ENCODE peak calls at places on chromosomes 2 and 18, in six cellular contexts. One of them, this sample, is unnamed.
A peak's percentile ranks its signal among the peaks of the same experiment; 100 is the strongest.

GRCh38 chr18:13427354-13427753 is 208.8 kb downstream of the LDLRAD4 start:
- DNase-seq in HepG2: no peak
- DNase-seq in K562: no peak
- DNase-seq in H1: no peak
- DNase-seq in GM12878: no peak
- DNase-seq in SK-N-SH: no peak
- DNase-seq in this sample: no peak

GRCh38 chr18:55420665-55420964 is 167.4 kb downstream of the TCF4 start:
- DNase-seq in K562: no peak
- DNase-seq in H1: no peak
- DNase-seq in GM12878: no peak
- DNase-seq in HepG2: no peak
- DNase-seq in SK-N-SH: no peak
- DNase-seq in this sample: no peak

GRCh38 chr2:133434962-133435668 is 133.1 kb downstream of the NCKAP5 start:
- DNase-seq in GM12878: no peak
- DNase-seq in SK-N-SH: no peak
- DNase-seq in K562: no peak
- DNase-seq in H1: no peak
- DNase-seq in HepG2: no peak
- DNase-seq in this sample: peak; percentile 91

GRCh38 chr18:73895701-73896100 is 251.9 kb downstream of the FBXO15 start:
- DNase-seq in H1: no peak
- DNase-seq in SK-N-SH: no peak
- DNase-seq in HepG2: peak; percentile 2
- DNase-seq in K562: no peak
- DNase-seq in GM12878: no peak
- DNase-seq in this sample: no peak

GRCh38 chr2:213080969-213081617 is 70.3 kb downstream of the IKZF2 start:
- DNase-seq in HepG2: no peak
- DNase-seq in GM12878: no peak
- DNase-seq in K562: no peak
- DNase-seq in H1: no peak
- DNase-seq in SK-N-SH: no peak
- DNase-seq in this sample: no peak

GRCh38 chr2:217291259-217291658 is 431.4 kb upstream of the TNP1 start:
- DNase-seq in K562: no peak
- DNase-seq in HepG2: no peak
- DNase-seq in H1: no peak
- DNase-seq in SK-N-SH: no peak
- DNase-seq in GM12878: no peak
- DNase-seq in this sample: no peak

GRCh38 chr2:42103829-42104228 is 56.0 kb downstream of the PKDCC start:
- DNase-seq in SK-N-SH: no peak
- DNase-seq in K562: no peak
- DNase-seq in H1: no peak
- DNase-seq in HepG2: no peak
- DNase-seq in GM12878: no peak
- DNase-seq in this sample: no peak

GRCh38 chr2:236551843-236552542 is 17.6 kb upstream of the ACKR3 start:
- DNase-seq in K562: no peak
- DNase-seq in HepG2: no peak
- DNase-seq in SK-N-SH: no peak
- DNase-seq in GM12878: peak; percentile 70
- DNase-seq in H1: no peak
- DNase-seq in this sample: no peak

GRCh38 chr18:8730080-8730827 is 24.9 kb downstream of the MTCL1 start:
- DNase-seq in K562: peak; percentile 61
- DNase-seq in HepG2: peak; percentile 91
- DNase-seq in SK-N-SH: peak; percentile 58
- DNase-seq in H1: no peak
- DNase-seq in GM12878: no peak
- DNase-seq in this sample: peak; percentile 53

GRCh38 chr2:224190871-224191270 is 151.8 kb upstream of the SERPINE2 start:
- DNase-seq in H1: no peak
- DNase-seq in K562: no peak
- DNase-seq in GM12878: no peak
- DNase-seq in HepG2: no peak
- DNase-seq in SK-N-SH: no peak
- DNase-seq in this sample: no peak

GRCh38 chr2:2324565-2325101 is 6.4 kb downstream of the MYT1L start:
- DNase-seq in GM12878: no peak
- DNase-seq in K562: no peak
- DNase-seq in H1: no peak
- DNase-seq in HepG2: no peak
- DNase-seq in SK-N-SH: peak; percentile 48
- DNase-seq in this sample: no peak

GRCh38 chr2:179917272-179917671 is 55.9 kb upstream of the ZNF385B start:
- DNase-seq in GM12878: no peak
- DNase-seq in HepG2: peak; percentile 13
- DNase-seq in K562: no peak
- DNase-seq in H1: no peak
- DNase-seq in SK-N-SH: no peak
- DNase-seq in this sample: no peak

GRCh38 chr2:43312751-43313641 is 86.6 kb upstream of the ZFP36L2 start:
- DNase-seq in K562: no peak
- DNase-seq in GM12878: no peak
- DNase-seq in HepG2: no peak
- DNase-seq in SK-N-SH: peak; percentile 49
- DNase-seq in H1: no peak
- DNase-seq in this sample: no peak

GRCh38 chr18:26468931-26469340 is 79.4 kb downstream of the KCTD1 start:
- DNase-seq in HepG2: peak; percentile 36
- DNase-seq in SK-N-SH: peak; percentile 65
- DNase-seq in H1: no peak
- DNase-seq in K562: peak; percentile 57
- DNase-seq in GM12878: no peak
- DNase-seq in this sample: peak; percentile 65

GRCh38 chr2:12261993-12262680 is 454.6 kb upstream of the TRIB2 start:
- DNase-seq in GM12878: no peak
- DNase-seq in SK-N-SH: no peak
- DNase-seq in K562: no peak
- DNase-seq in HepG2: no peak
- DNase-seq in H1: peak; percentile 9
- DNase-seq in this sample: no peak

GRCh38 chr2:237888389-237888788 is 29.0 kb downstream of the RAMP1 start:
- DNase-seq in HepG2: peak; percentile 36
- DNase-seq in H1: no peak
- DNase-seq in SK-N-SH: no peak
- DNase-seq in GM12878: no peak
- DNase-seq in K562: no peak
- DNase-seq in this sample: no peak

GRCh38 chr2:193024791-193025190 is 830.1 kb upstream of the TMEFF2 start:
- DNase-seq in HepG2: no peak
- DNase-seq in H1: no peak
- DNase-seq in GM12878: no peak
- DNase-seq in SK-N-SH: no peak
- DNase-seq in K562: no peak
- DNase-seq in this sample: no peak

GRCh38 chr2:140085674-140086073 is 1305.5 kb upstream of the NXPH2 start:
- DNase-seq in SK-N-SH: no peak
- DNase-seq in K562: no peak
- DNase-seq in HepG2: no peak
- DNase-seq in GM12878: no peak
- DNase-seq in H1: no peak
- DNase-seq in this sample: no peak

GRCh38 chr18:72456802-72457201 is 87.3 kb downstream of the CBLN2 start:
- DNase-seq in HepG2: no peak
- DNase-seq in K562: no peak
- DNase-seq in GM12878: no peak
- DNase-seq in H1: no peak
- DNase-seq in SK-N-SH: no peak
- DNase-seq in this sample: peak; percentile 29

GRCh38 chr2:189500456-189501160 is 59.3 kb downstream of the WDR75 start:
- DNase-seq in H1: no peak
- DNase-seq in SK-N-SH: no peak
- DNase-seq in HepG2: no peak
- DNase-seq in GM12878: no peak
- DNase-seq in K562: no peak
- DNase-seq in this sample: no peak

GRCh38 chr2:41879367-41879871 is 168.4 kb upstream of the PKDCC start:
- DNase-seq in SK-N-SH: peak; percentile 50
- DNase-seq in GM12878: no peak
- DNase-seq in HepG2: peak; percentile 16
- DNase-seq in H1: no peak
- DNase-seq in K562: no peak
- DNase-seq in this sample: no peak

GRCh38 chr18:40984856-40985255 is 970.2 kb upstream of the PIK3C3 start:
- DNase-seq in SK-N-SH: no peak
- DNase-seq in GM12878: no peak
- DNase-seq in K562: no peak
- DNase-seq in HepG2: no peak
- DNase-seq in H1: no peak
- DNase-seq in this sample: no peak

GRCh38 chr2:127917916-127918315 is 32.2 kb upstream of the AMMECR1L start:
- DNase-seq in SK-N-SH: no peak
- DNase-seq in K562: no peak
- DNase-seq in H1: no peak
- DNase-seq in HepG2: no peak
- DNase-seq in GM12878: no peak
- DNase-seq in this sample: no peak

GRCh38 chr2:226208726-226209125 is 590.9 kb downstream of the IRS1 start:
- DNase-seq in H1: no peak
- DNase-seq in GM12878: no peak
- DNase-seq in K562: no peak
- DNase-seq in HepG2: no peak
- DNase-seq in SK-N-SH: no peak
- DNase-seq in this sample: no peak

DNA sequence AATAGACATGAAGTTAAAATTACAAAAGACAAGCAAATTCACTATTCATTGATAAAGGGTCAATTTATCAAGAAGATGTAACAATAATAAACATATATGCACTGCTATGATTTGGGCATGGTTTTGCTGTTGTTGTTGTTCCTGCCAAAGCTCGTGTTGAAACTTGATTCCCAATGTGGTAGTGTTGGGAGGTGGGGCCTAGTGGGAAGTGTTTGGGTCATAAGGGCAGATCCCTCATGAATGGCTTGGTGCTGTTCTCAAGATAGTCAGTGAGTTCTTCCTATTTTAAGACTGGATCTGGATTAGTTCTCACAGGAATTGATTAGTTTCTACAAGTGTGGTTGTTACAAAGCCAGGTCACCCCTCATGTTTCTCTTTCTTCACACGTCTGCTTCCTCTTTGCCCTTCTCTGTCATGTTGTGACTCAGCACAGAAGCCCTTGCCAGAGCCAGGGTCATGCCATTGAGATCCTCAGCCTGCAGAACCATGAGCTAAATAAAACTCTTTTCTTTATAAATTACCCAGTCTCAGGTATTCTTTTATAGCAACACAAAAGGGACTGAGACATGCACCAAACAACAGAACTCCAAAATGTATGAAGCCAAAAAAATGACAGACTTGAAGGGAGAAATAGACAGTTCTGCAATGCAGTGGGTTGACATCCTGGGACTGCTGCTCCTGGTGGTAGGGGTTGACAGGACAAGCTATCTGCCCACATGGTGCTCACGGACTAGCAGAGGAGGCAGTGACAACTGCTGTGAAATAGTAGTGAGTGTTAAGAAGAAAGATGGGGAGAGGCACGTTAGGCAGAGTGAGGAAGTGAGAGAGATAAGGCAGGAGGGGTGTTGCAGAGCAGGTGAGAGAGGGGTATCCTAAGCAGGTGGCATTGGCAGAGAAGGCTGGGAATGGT is 18.6 kb upstream of the SKA1 start:
- DNase-seq in HepG2: peak; percentile 11
- DNase-seq in H1: no peak
- DNase-seq in SK-N-SH: no peak
- DNase-seq in K562: no peak
- DNase-seq in GM12878: peak; percentile 79
- DNase-seq in this sample: no peak
- TF ChIP-seq RFX5 in HepG2: no peak
- TF ChIP-seq RFX5 in H1: no peak
- TF ChIP-seq RFX5 in SK-N-SH: no peak
- TF ChIP-seq RFX5 in K562: no peak
- TF ChIP-seq RFX5 in GM12878: no peak
- TF ChIP-seq RFX5 in this sample: no peak

GRCh38 chr2:174436351-174436750 is 40.8 kb downstream of the SCRN3 start:
- DNase-seq in HepG2: no peak
- DNase-seq in SK-N-SH: no peak
- DNase-seq in H1: no peak
- DNase-seq in K562: no peak
- DNase-seq in GM12878: no peak
- DNase-seq in this sample: no peak
- TF ChIP-seq USF2 in HepG2: no peak
- TF ChIP-seq USF2 in SK-N-SH: no peak
- TF ChIP-seq USF2 in H1: no peak
- TF ChIP-seq USF2 in K562: no peak
- TF ChIP-seq USF2 in GM12878: no peak
- TF ChIP-seq USF2 in this sample: no peak

GRCh38 chr18:5464241-5464640 is 79.6 kb downstream of the EPB41L3 start:
- DNase-seq in K562: no peak
- DNase-seq in H1: no peak
- DNase-seq in HepG2: no peak
- DNase-seq in SK-N-SH: no peak
- DNase-seq in GM12878: no peak
- DNase-seq in this sample: no peak

GRCh38 chr18:5466256-5466655 is 77.5 kb downstream of the EPB41L3 start:
- DNase-seq in SK-N-SH: no peak
- DNase-seq in HepG2: no peak
- DNase-seq in GM12878: no peak
- DNase-seq in H1: no peak
- DNase-seq in K562: no peak
- DNase-seq in this sample: no peak

GRCh38 chr18:5462227-5462626 is 81.6 kb downstream of the EPB41L3 start:
- DNase-seq in SK-N-SH: no peak
- DNase-seq in HepG2: no peak
- DNase-seq in H1: no peak
- DNase-seq in K562: no peak
- DNase-seq in GM12878: no peak
- DNase-seq in this sample: no peak

GRCh38 chr18:5463390-5463789 is 80.4 kb downstream of the EPB41L3 start:
- DNase-seq in SK-N-SH: no peak
- DNase-seq in HepG2: no peak
- DNase-seq in H1: no peak
- DNase-seq in GM12878: no peak
- DNase-seq in K562: no peak
- DNase-seq in this sample: no peak

DNA sequence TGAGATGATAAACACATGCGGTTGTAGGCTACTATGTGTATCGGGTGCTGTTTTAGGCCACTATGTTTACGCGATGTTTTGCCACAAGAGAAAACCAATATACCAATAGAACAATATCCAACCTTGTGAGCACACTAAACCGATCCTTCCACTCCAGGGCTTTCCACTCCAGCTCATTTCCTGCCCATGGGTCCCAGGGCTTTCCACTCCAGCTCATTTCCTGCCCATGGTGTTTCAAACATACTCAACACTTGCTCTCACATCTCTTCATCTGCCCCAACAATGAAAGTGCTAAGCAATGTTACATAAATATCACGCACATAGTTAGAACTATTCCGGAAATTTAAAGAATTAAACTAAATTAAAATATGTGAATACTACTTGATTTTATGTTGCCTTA is 80.0 kb downstream of the EPB41L3 start:
- DNase-seq in SK-N-SH: no peak
- DNase-seq in K562: no peak
- DNase-seq in HepG2: no peak
- DNase-seq in GM12878: no peak
- DNase-seq in H1: no peak
- DNase-seq in this sample: no peak
- TF ChIP-seq EP300 in SK-N-SH: no peak
- TF ChIP-seq EP300 in K562: no peak
- TF ChIP-seq EP300 in HepG2: no peak
- TF ChIP-seq EP300 in GM12878: no peak
- TF ChIP-seq EP300 in H1: no peak
- TF ChIP-seq EP300 in this sample: no peak

GRCh38 chr2:24050041-24050655 is 607 bp downstream of the FKBP1B start:
- DNase-seq in GM12878: no peak
- DNase-seq in SK-N-SH: peak; percentile 75
- DNase-seq in HepG2: peak; percentile 28
- DNase-seq in K562: no peak
- DNase-seq in H1: no peak
- DNase-seq in this sample: no peak
- TF ChIP-seq RFX5 in GM12878: no peak
- TF ChIP-seq RFX5 in SK-N-SH: no peak
- TF ChIP-seq RFX5 in HepG2: no peak
- TF ChIP-seq RFX5 in K562: no peak
- TF ChIP-seq RFX5 in H1: no peak
- TF ChIP-seq RFX5 in this sample: no peak

This sample was measured in A549.